ENCODE peak calls at places on chromosomes 4 and X, in seven cellular contexts. C is tibial nerve, E is upper lobe of left lung, I is sigmoid colon, X is ovary, Y is A549, N is K562. W is an unnamed sample.

GRCh38 chrX:12115377-12115776 is 22.9 kb upstream of the FRMPD4 start:
- DNase-seq in C (no peak), E (no peak), I (no peak), X (no peak), Y (peak; percentile 17), N (no peak), W (no peak)

GRCh38 chr4:41709844-41710481 is 38.6 kb downstream of the PHOX2B start:
- DNase-seq in C (no peak), E (no peak), I (no peak), X (no peak), Y (peak; percentile 82), N (no peak), W (no peak)

GRCh38 chr4:70704333-70705145 is 16.2 kb downstream of the UTP3 start:
- DNase-seq in C (peak; percentile 55), E (peak; percentile 91), I (peak; percentile 90), X (peak; percentile 85), Y (peak; percentile 73), N (peak; percentile 86), W (peak; percentile 87)

GRCh38 chr4:147057631-147057980 is 111.9 kb upstream of the TTC29 start:
- DNase-seq in C (no peak), E (no peak), I (no peak), X (no peak), Y (no peak), N (no peak), W (no peak)

GRCh38 chr4:124409044-124409443 is 303.5 kb downstream of the ANKRD50 start:
- DNase-seq in C (no peak), E (no peak), I (no peak), X (no peak), Y (peak; percentile 20), N (no peak), W (no peak)

GRCh38 chr4:124177647-124178425 is 534.7 kb downstream of the ANKRD50 start:
- DNase-seq in C (no peak), E (no peak), I (no peak), X (no peak), Y (peak; percentile 66), N (no peak), W (no peak)

GRCh38 chrX:16484338-16484737 is 165.6 kb upstream of the S100G start:
- DNase-seq in C (no peak), E (peak; percentile 42), I (no peak), X (no peak), Y (peak; percentile 33), N (no peak), W (no peak)

GRCh38 chrX:53447441-53447840 is 13.3 kb upstream of the HSD17B10 start:
- DNase-seq in C (no peak), E (no peak), I (no peak), X (no peak), Y (no peak), N (no peak), W (no peak)

GRCh38 chrX:27674491-27674890 is 84.3 kb downstream of the DCAF8L2 start:
- DNase-seq in C (no peak), E (no peak), I (no peak), X (no peak), Y (no peak), N (no peak), W (no peak)

GRCh38 chr4:11625206-11625605 is 196.5 kb upstream of the HS3ST1 start:
- DNase-seq in C (no peak), E (no peak), I (no peak), X (no peak), Y (no peak), N (no peak), W (no peak)

GRCh38 chr4:140094701-140095420 is 59.1 kb downstream of the MAML3 start:
- DNase-seq in C (peak; percentile 32), E (peak; percentile 82), I (peak; percentile 83), X (no peak), Y (peak; percentile 83), N (no peak), W (peak; percentile 85)

GRCh38 chr4:105933083-105933482 is 37.8 kb downstream of the NPNT start:
- DNase-seq in C (no peak), E (no peak), I (no peak), X (no peak), Y (no peak), N (no peak), W (no peak)

GRCh38 chr4:168408620-168409019 is 71.7 kb downstream of the DDX60L start:
- DNase-seq in C (peak; percentile 15), E (no peak), I (peak; percentile 91), X (peak; percentile 63), Y (peak; percentile 79), N (no peak), W (peak; percentile 75)

GRCh38 chr4:20301161-20301560 is 49.5 kb downstream of the SLIT2 start:
- DNase-seq in C (no peak), E (no peak), I (no peak), X (no peak), Y (no peak), N (no peak), W (no peak)

GRCh38 chrX:10041383-10041782 is 74.2 kb downstream of the CLDN34 start:
- DNase-seq in C (no peak), E (no peak), I (no peak), X (no peak), Y (peak; percentile 74), N (no peak), W (no peak)

GRCh38 chr4:140372607-140373327 is 679 bp upstream of the SCOC start:
- DNase-seq in C (no peak), E (no peak), I (no peak), X (no peak), Y (peak; percentile 16), N (peak; percentile 31), W (no peak)

GRCh38 chr4:101790521-101791188 is at the start of gene BANK1:
- DNase-seq in C (no peak), E (peak; percentile 72), I (no peak), X (no peak), Y (peak; percentile 61), N (no peak), W (no peak)

GRCh38 chr4:126850286-126850685 is 782.5 kb upstream of the INTU start:
- DNase-seq in C (no peak), E (no peak), I (no peak), X (no peak), Y (peak; percentile 85), N (peak; percentile 75), W (no peak)

GRCh38 chr4:182589100-182589499 is 328.1 kb downstream of the DCTD start:
- DNase-seq in C (no peak), E (no peak), I (no peak), X (no peak), Y (no peak), N (no peak), W (no peak)

GRCh38 chr4:188408244-188409067 is 269.2 kb downstream of the TRIML1 start:
- DNase-seq in C (no peak), E (no peak), I (no peak), X (no peak), Y (no peak), N (no peak), W (no peak)

GRCh38 chr4:83631066-83631465 is 95.2 kb downstream of the GPAT3 start:
- DNase-seq in C (no peak), E (no peak), I (no peak), X (no peak), Y (no peak), N (no peak), W (no peak)

GRCh38 chr4:83626245-83626843 is 90.4 kb downstream of the GPAT3 start:
- DNase-seq in C (no peak), E (no peak), I (no peak), X (no peak), Y (no peak), N (no peak), W (no peak)

GRCh38 chr4:83625807-83626206 is 89.9 kb downstream of the GPAT3 start:
- DNase-seq in C (no peak), E (no peak), I (no peak), X (no peak), Y (no peak), N (no peak), W (no peak)

GRCh38 chr4:83629945-83630684 is 94.2 kb downstream of the GPAT3 start:
- DNase-seq in C (no peak), E (peak; percentile 62), I (peak; percentile 70), X (no peak), Y (no peak), N (peak; percentile 84), W (no peak)
- TF ChIP-seq POLR2A in C (no peak), E (no peak), I (no peak), X (no peak), Y (no peak), N (peak; percentile 27), W (no peak)

DNA sequence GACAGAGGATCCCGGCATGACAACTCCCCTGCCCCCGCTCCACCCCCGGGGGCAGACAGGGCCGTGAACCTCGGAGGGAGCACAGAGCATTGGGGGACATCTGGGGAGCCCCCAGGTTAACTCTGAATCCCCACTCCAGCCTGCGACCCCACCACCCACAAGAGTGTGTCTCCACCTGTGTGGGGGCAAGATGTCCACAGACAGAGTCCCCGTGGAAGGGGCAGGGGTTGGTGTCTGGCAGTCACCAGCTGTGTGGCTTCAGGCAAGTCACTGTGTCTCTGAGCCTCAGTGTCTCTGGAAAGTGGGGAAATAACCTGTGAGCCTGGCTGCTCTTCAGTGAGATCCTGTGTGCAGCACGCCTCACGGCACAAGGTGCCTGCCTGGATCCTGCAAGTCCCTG is 239.0 kb downstream of the AFAP1 start:
- DNase-seq in C (no peak), E (no peak), I (no peak), X (no peak), Y (no peak), N (no peak), W (peak; percentile 48)
- TF ChIP-seq CTCF in C (no peak), E (no peak), I (no peak), X (no peak), Y (no peak), N (no peak), W (no peak)

GRCh38 chr4:151407466-151408379 is 1.3 kb upstream of the FHIP1A start:
- DNase-seq in C (no peak), E (peak; percentile 65), I (no peak), X (peak; percentile 41), Y (no peak), N (no peak), W (peak; percentile 65)
- TF ChIP-seq EP300 in C (no peak), E (no peak), I (no peak), X (no peak), Y (no peak), N (no peak), W (no peak)

GRCh38 chrX:48956728-48957414 is 536 bp downstream of the OTUD5 start:
- DNase-seq in C (no peak), E (no peak), I (no peak), X (peak; percentile 31), Y (no peak), N (peak; percentile 42), W (peak; percentile 74)
- TF ChIP-seq POLR2A in C (no peak), E (no peak), I (no peak), X (no peak), Y (no peak), N (no peak), W (no peak)

GRCh38 chrX:114075073-114075673 is 508.7 kb upstream of the HTR2C start:
- DNase-seq in C (no peak), E (no peak), I (no peak), X (no peak), Y (no peak), N (no peak), W (no peak)
- TF ChIP-seq CTCF in C (no peak), E (no peak), I (no peak), X (no peak), Y (peak; percentile 36), N (peak; percentile 15), W (no peak)

W was measured in suprapubic skin.